ENCODE peak calls at places on chromosomes 7 and 10, in five cellular contexts. E is ovary, F is testis, O is body of pancreas, Q is HCT116. V is an unnamed sample.

GRCh38 chr7:69770613-69771012 is 172.3 kb downstream of the AUTS2 start:
- DNase-seq in E (no peak), F (no peak), O (no peak), Q (no peak), V (no peak)

GRCh38 chr7:101165958-101166602 is 711 bp upstream of the VGF start:
- DNase-seq in E (no peak), F (no peak), O (no peak), Q (no peak), V (no peak)

GRCh38 chr10:96421995-96422394 is 63.2 kb upstream of the OPALIN start:
- DNase-seq in E (no peak), F (no peak), O (no peak), Q (no peak), V (no peak)

GRCh38 chr7:33108931-33109757 is at the start of gene RP9:
- DNase-seq in E (peak; percentile 83), F (peak; percentile 73), O (peak; percentile 72), Q (peak; percentile 57), V (peak; percentile 80)

GRCh38 chr10:84545651-84546050 is 217.3 kb downstream of the CCSER2 start:
- DNase-seq in E (no peak), F (no peak), O (no peak), Q (no peak), V (no peak)

GRCh38 chr7:151212626-151213025 is 2.3 kb upstream of the H2BK1 start:
- DNase-seq in E (no peak), F (no peak), O (no peak), Q (no peak), V (no peak)

GRCh38 chr7:22997871-22998515 is 15.9 kb downstream of the HYCC1 start:
- DNase-seq in E (no peak), F (no peak), O (no peak), Q (no peak), V (no peak)

GRCh38 chr10:117689566-117689965 is 147.0 kb downstream of the EMX2 start:
- DNase-seq in E (no peak), F (no peak), O (no peak), Q (no peak), V (no peak)

GRCh38 chr10:35334297-35334696 is 2.0 kb upstream of the CCNY start:
- DNase-seq in E (no peak), F (no peak), O (no peak), Q (no peak), V (no peak)

GRCh38 chr10:112235920-112236319 is 47.3 kb upstream of the TECTB start:
- DNase-seq in E (no peak), F (no peak), O (no peak), Q (no peak), V (no peak)

GRCh38 chr7:125876436-125876835 is 946.8 kb upstream of the POT1 start:
- DNase-seq in E (no peak), F (no peak), O (no peak), Q (no peak), V (no peak)

GRCh38 chr10:18563003-18563726 is 88.2 kb downstream of the NSUN6 start:
- DNase-seq in E (no peak), F (no peak), O (no peak), Q (no peak), V (no peak)

GRCh38 chr7:38962028-38962427 is 15.7 kb upstream of the POU6F2 start:
- DNase-seq in E (no peak), F (no peak), O (no peak), Q (no peak), V (no peak)

GRCh38 chr10:29949411-29950011 is 109.9 kb downstream of the JCAD start:
- DNase-seq in E (no peak), F (no peak), O (no peak), Q (no peak), V (no peak)

GRCh38 chr7:23960361-23960760 is 250.3 kb downstream of the STK31 start:
- DNase-seq in E (no peak), F (no peak), O (no peak), Q (no peak), V (no peak)

GRCh38 chr10:26586211-26586610 is 111.3 kb upstream of the PDSS1 start:
- DNase-seq in E (no peak), F (no peak), O (no peak), Q (no peak), V (no peak)

GRCh38 chr10:77801474-77802238 is 124.9 kb downstream of the DLG5 start:
- DNase-seq in E (no peak), F (no peak), O (no peak), Q (no peak), V (no peak)

GRCh38 chr7:106175507-106175906 is 63.4 kb upstream of the SYPL1 start:
- DNase-seq in E (no peak), F (no peak), O (no peak), Q (no peak), V (no peak)

DNA sequence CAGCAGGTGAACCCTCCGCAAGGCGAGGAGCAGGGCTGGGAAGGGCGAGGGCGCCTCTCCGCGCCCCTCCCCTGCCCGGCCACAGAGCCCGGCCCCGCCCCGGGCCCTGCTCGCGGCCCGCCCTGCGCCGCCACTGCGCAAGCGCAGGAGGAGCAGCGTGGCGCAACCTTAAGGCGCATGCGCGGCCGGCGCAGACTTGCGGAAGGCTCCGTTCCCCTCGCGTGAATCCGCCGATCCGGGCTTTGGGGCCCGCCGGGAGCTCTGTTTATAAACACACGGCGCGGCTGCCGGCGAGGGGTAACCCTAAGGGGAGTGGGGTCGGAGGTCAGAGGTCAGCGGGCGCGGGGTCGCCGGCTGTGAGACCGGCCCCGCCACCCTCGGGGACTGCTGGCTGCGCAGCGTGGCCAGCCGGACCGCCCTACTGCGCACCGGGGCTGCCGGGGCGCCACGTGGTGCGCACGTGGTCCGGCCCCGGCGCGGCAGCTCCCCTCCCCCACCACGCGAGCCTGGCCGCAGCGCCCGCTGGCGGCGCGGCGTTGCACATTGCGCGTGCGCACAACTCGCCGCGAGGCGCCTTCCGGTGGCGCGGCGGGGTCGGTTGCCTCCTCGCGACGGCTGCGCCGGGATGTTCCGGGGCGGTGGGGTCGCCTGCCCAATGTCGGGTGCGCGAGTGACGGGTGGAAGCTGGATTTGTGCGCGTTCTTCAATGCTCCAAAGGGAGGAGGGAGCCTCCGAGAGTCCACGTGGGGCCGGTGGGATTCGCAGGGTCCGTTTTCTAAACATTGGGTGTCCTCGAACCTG is 40.2 kb upstream of the FOXK1 start:
- DNase-seq in E (peak; percentile 99), F (peak; percentile 93), O (peak; percentile 96), Q (peak; percentile 83), V (peak; percentile 96)
- H3K36me3 ChIP-seq in E (no peaks in the 10 kb centered on the region), F (no peaks in the 10 kb centered on the region), O (no peaks in the 10 kb centered on the region), Q (no peaks in the 10 kb centered on the region), V (no peaks in the 10 kb centered on the region)

GRCh38 chr7:133703547-133703946 is 423.6 kb upstream of the LRGUK start:
- DNase-seq in E (no peak), F (no peak), O (no peak), Q (no peak), V (no peak)

GRCh38 chr7:133705596-133705995 is 421.5 kb upstream of the LRGUK start:
- DNase-seq in E (no peak), F (no peak), O (no peak), Q (peak; percentile 74), V (no peak)

GRCh38 chr7:133702903-133703302 is 424.2 kb upstream of the LRGUK start:
- DNase-seq in E (no peak), F (no peak), O (no peak), Q (no peak), V (no peak)

GRCh38 chr7:133706016-133706415 is 421.1 kb upstream of the LRGUK start:
- DNase-seq in E (no peak), F (no peak), O (no peak), Q (no peak), V (no peak)

GRCh38 chr7:133704436-133704835 is 422.7 kb upstream of the LRGUK start:
- DNase-seq in E (no peak), F (no peak), O (no peak), Q (no peak), V (no peak)
- H3K27ac ChIP-seq in E (no peak overlapping the region), F (no peak overlapping the region), O (no peak overlapping the region), Q (no peak overlapping the region), V (no peak overlapping the region)

GRCh38 chr10:48742891-48743845 is 58.5 kb downstream of the WDFY4 start:
- DNase-seq in E (no peak), F (no peak), O (no peak), Q (no peak), V (no peak)

GRCh38 chr10:48748573-48748972 is 63.9 kb downstream of the WDFY4 start:
- DNase-seq in E (no peak), F (no peak), O (no peak), Q (no peak), V (no peak)

GRCh38 chr10:48744587-48744986 is 59.9 kb downstream of the WDFY4 start:
- DNase-seq in E (no peak), F (no peak), O (no peak), Q (no peak), V (no peak)

GRCh38 chr10:48749254-48749787 is 64.6 kb downstream of the WDFY4 start:
- DNase-seq in E (no peak), F (no peak), O (no peak), Q (no peak), V (no peak)

DNA sequence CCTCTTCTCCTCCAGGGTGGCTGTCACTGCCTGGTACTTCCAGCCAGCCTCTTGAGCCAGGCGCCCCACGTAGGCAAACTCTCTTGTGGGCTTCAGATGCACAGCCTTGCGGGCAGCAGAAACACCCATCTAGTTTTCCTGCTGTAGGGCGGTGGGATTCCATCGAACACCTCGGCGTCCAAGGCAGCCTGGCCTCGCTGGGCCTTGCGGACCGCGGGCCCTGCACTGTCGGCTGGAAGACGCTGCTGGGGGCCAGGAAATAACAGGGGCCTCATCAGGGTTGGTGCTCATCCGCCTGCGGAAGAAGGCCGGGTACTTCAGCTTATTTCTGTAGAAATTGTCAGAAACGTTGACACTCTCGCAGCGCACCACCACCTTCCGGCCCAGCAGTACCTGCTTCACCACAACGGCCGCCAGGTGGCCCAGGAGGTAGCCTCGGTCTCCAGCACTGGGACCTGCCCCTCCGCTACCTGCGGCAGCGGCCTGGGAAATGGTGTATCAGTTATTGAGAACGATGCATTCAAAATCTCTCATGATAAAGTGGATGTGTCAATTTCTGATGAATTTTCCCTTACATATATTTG is 61.1 kb downstream of the WDFY4 start:
- DNase-seq in E (no peak), F (peak; percentile 49), O (no peak), Q (no peak), V (no peak)
- TF ChIP-seq CTCF in E (no peak), F (no peak), O (no peak), Q (peak; percentile 47), V (no peak)

GRCh38 chr7:47291461-47292051 is 290.4 kb downstream of the TNS3 start:
- DNase-seq in E (no peak), F (no peak), O (no peak), Q (peak; percentile 35), V (no peak)

GRCh38 chr7:47293884-47294568 is 287.9 kb downstream of the TNS3 start:
- DNase-seq in E (peak; percentile 17), F (peak; percentile 33), O (peak; percentile 30), Q (no peak), V (no peak)

GRCh38 chr7:47294569-47295222 is 287.2 kb downstream of the TNS3 start:
- DNase-seq in E (peak; percentile 8), F (no peak), O (no peak), Q (no peak), V (no peak)

GRCh38 chr7:47290867-47291266 is 291.0 kb downstream of the TNS3 start:
- DNase-seq in E (no peak), F (no peak), O (no peak), Q (no peak), V (no peak)

DNA sequence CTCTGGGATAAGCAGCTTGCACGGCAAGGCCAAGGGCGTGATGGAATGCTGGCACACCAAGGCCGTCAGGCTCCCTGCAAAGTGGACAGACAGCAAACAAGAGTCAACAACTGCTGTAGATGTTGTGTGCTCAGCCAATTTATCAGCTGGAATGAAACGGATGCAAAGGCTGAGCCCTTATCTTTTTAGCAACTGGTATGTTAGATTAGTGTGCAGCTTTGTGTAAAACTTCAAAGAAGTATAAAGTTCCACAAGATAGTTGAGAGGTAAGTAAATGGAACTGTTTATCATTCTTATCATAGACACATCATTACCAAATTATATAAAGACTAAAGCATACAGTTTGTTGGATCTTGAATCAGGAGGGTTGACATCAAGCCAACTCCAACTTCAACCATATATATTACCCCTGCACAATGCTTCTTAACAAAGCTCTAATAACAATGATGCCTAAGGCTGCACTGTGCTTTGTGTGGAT is 289.0 kb downstream of the TNS3 start:
- DNase-seq in E (no peak), F (no peak), O (no peak), Q (no peak), V (no peak)
- H3K36me3 ChIP-seq in E (no peaks in the 10 kb centered on the region), F (no peaks in the 10 kb centered on the region), O (peaks cover 10% of the 10 kb centered on the region), Q (no peaks in the 10 kb centered on the region), V (no peaks in the 10 kb centered on the region)

V was measured in DND-41.